ENCODE peak calls at places on chromosomes 13 and 19, in nine cellular contexts. X, I, D, B, L, W, M, A and F are unnamed samples.

GRCh38 chr19:38263696-38264485 is 482 bp upstream of the SPINT2 start:
- DNase-seq in B (no peak), W (peak), L (peak), D (no peak), X (peak), I (peak), A (peak), M (peak), F (no peak)

GRCh38 chr13:86591862-86592261 is 792.6 kb upstream of the SLITRK6 start:
- DNase-seq in M (no peak), D (peak), B (no peak), X (no peak), W (no peak), I (peak), L (no peak), A (no peak), F (no peak)

GRCh38 chr13:39209731-39210633 is 171.7 kb downstream of the NHLRC3 start:
- DNase-seq in L (no peak), W (no peak), X (no peak), M (no peak), I (peak), D (no peak), B (no peak), A (no peak), F (no peak)

GRCh38 chr13:20301391-20302071 is 69.4 kb upstream of the GJB6 start:
- DNase-seq in A (no peak), L (no peak), I (peak), W (no peak), M (no peak), X (no peak), D (no peak), B (no peak), F (no peak)

GRCh38 chr13:110448230-110448629 is 113.3 kb downstream of the RAB20 start:
- DNase-seq in M (no peak), B (no peak), I (peak), W (peak), A (no peak), L (no peak), D (peak), X (peak), F (peak)

GRCh38 chr13:107847406-107847805 is 367.9 kb downstream of the LIG4 start:
- DNase-seq in L (no peak), I (no peak), A (no peak), M (no peak), X (no peak), B (no peak), D (no peak), W (no peak), F (no peak)

GRCh38 chr13:78147905-78148304 is 229.3 kb upstream of the EDNRB start:
- DNase-seq in W (no peak), L (no peak), I (peak), M (no peak), D (peak), A (no peak), X (no peak), B (no peak), F (peak)

GRCh38 chr19:18593367-18594095 is 4.9 kb downstream of the REX1BD start:
- DNase-seq in L (no peak), B (no peak), M (no peak), A (no peak), I (no peak), D (no peak), W (no peak), X (no peak), F (no peak)

GRCh38 chr13:94233401-94233800 is 246.1 kb downstream of the DCT start:
- DNase-seq in L (no peak), D (peak), M (no peak), X (no peak), W (no peak), A (peak), I (peak), B (no peak), F (peak)

GRCh38 chr13:19634129-19634740 is 776 bp downstream of the MPHOSPH8 start:
- DNase-seq in B (no peak), A (peak), X (peak), L (no peak), W (no peak), D (peak), I (peak), M (no peak), F (peak)

GRCh38 chr13:32976046-32976781 is 40.0 kb upstream of the KL start:
- DNase-seq in B (no peak), M (no peak), D (no peak), L (no peak), W (no peak), A (no peak), X (no peak), I (no peak), F (no peak)

GRCh38 chr13:34340534-34340933 is 522.6 kb downstream of the RFC3 start:
- DNase-seq in X (no peak), I (peak), A (peak), L (no peak), W (no peak), B (no peak), M (no peak), D (peak), F (peak)

GRCh38 chr13:27795718-27796019 is 3.4 kb downstream of the GSX1 start:
- DNase-seq in A (no peak), X (no peak), D (no peak), L (no peak), W (no peak), M (no peak), B (no peak), I (no peak), F (no peak)

GRCh38 chr13:95027638-95028037 is 273.6 kb downstream of the ABCC4 start:
- DNase-seq in X (no peak), I (no peak), D (no peak), W (no peak), A (no peak), M (no peak), B (no peak), L (no peak), F (no peak)

GRCh38 chr13:43522788-43523187 is 264.0 kb downstream of the ENOX1 start:
- DNase-seq in L (no peak), X (no peak), A (no peak), D (peak), B (no peak), W (no peak), I (peak), M (no peak), F (peak)

GRCh38 chr19:16030964-16031871 is 45.1 kb upstream of the TPM4 start:
- DNase-seq in X (no peak), B (no peak), M (no peak), A (no peak), L (no peak), D (no peak), W (no peak), I (no peak), F (no peak)

GRCh38 chr13:43021926-43022670 is 1.3 kb upstream of the DNAJC15 start:
- DNase-seq in X (no peak), B (no peak), D (no peak), A (no peak), M (no peak), I (peak), L (no peak), W (no peak), F (no peak)

GRCh38 chr13:48731957-48732569 is 78.3 kb downstream of the CYSLTR2 start:
- DNase-seq in M (peak), W (peak), D (no peak), I (peak), A (peak), B (no peak), L (peak), X (no peak), F (no peak)

GRCh38 chr19:11160119-11160768 is 4.7 kb upstream of the SPC24 start:
- DNase-seq in M (no peak), I (peak), X (no peak), D (no peak), W (no peak), A (no peak), L (no peak), B (no peak), F (no peak)

GRCh38 chr19:28655054-28655453 is 557.9 kb downstream of the UQCRFS1 start:
- DNase-seq in A (no peak), L (no peak), B (no peak), W (no peak), I (no peak), X (no peak), M (no peak), D (no peak), F (no peak)

GRCh38 chr19:44779150-44779549 is 1.5 kb downstream of the CBLC start:
- DNase-seq in X (no peak), L (no peak), W (no peak), D (no peak), B (no peak), I (no peak), M (no peak), A (no peak), F (no peak)

GRCh38 chr13:67651908-67652307 is 421.8 kb upstream of the PCDH9 start:
- DNase-seq in D (no peak), W (no peak), A (no peak), I (no peak), B (no peak), X (no peak), L (no peak), M (no peak), F (no peak)

GRCh38 chr19:34835952-34836351 is 62.9 kb upstream of the ZNF599 start:
- DNase-seq in L (no peak), M (no peak), I (no peak), A (no peak), X (no peak), D (no peak), B (no peak), W (no peak), F (no peak)

GRCh38 chr19:45607071-45608029 is 5.3 kb upstream of the GPR4 start:
- DNase-seq in I (peak), D (no peak), A (peak), W (peak), B (no peak), L (peak), M (peak), X (peak), F (peak)

GRCh38 chr19:7595466-7596133 is at the start of gene CAMSAP3:
- DNase-seq in A (no peak), X (no peak), M (peak), L (peak), B (no peak), D (no peak), W (peak), I (no peak), F (no peak)

GRCh38 chr19:5907216-5907615 is 2.5 kb downstream of the VMAC start:
- DNase-seq in I (no peak), L (no peak), A (no peak), M (no peak), W (no peak), B (no peak), D (no peak), X (no peak), F (no peak)

GRCh38 chr19:14127176-14127575 is 9.2 kb downstream of the ASF1B start:
- DNase-seq in X (no peak), M (no peak), A (no peak), I (no peak), D (no peak), L (no peak), W (no peak), B (no peak), F (no peak)

GRCh38 chr13:97921146-97921776 is 32.2 kb upstream of the IPO5 start:
- DNase-seq in X (no peak), A (no peak), M (no peak), D (peak), L (no peak), B (no peak), I (peak), W (no peak), F (no peak)

GRCh38 chr13:96690998-96691397 is 303.3 kb downstream of the OXGR1 start:
- DNase-seq in A (no peak), I (no peak), X (no peak), W (no peak), L (no peak), D (no peak), M (no peak), B (no peak), F (no peak)

GRCh38 chr19:19750842-19751790 is 18.2 kb upstream of the ZNF14 start:
- DNase-seq in B (no peak), I (no peak), X (no peak), W (no peak), M (no peak), A (no peak), L (no peak), D (no peak), F (no peak)